ENCODE peak calls at places on chromosomes 16 and 17, in four cellular contexts. I is left lung, P is fibroblast of lung, X is dermis microvascular lymphatic vessel endothelial cell. N is an unnamed sample.

GRCh38 chr17:4967539-4968165 is at the start of gene SPAG7:
- DNase-seq in I (peak), P (peak), X (peak), N (peak)

GRCh38 chr17:73968680-73969079 is 234.8 kb upstream of the RPL38 start:
- DNase-seq in I (no peak), P (no peak), X (no peak), N (no peak)

GRCh38 chr17:46086821-46087220 is 87.8 kb downstream of the STH start:
- DNase-seq in I (no peak), P (no peak), X (no peak), N (no peak)

GRCh38 chr16:89375021-89375420 is 115.3 kb downstream of the ANKRD11 start:
- DNase-seq in I (no peak), P (no peak), X (no peak), N (no peak)

GRCh38 chr17:67390646-67391480 is 13.8 kb downstream of the PITPNC1 start:
- DNase-seq in I (peak), P (peak), X (peak), N (peak)

GRCh38 chr16:56993204-56993603 is 3.8 kb downstream of the NLRC5 start:
- DNase-seq in I (no peak), P (peak), X (no peak), N (no peak)

GRCh38 chr16:89452241-89452640 is 38.1 kb downstream of the ANKRD11 start:
- DNase-seq in I (no peak), P (no peak), X (no peak), N (no peak)

GRCh38 chr16:25140459-25140858 is 28.9 kb downstream of the LCMT1 start:
- DNase-seq in I (no peak), P (peak), X (no peak), N (peak)

GRCh38 chr16:46822270-46822669 is 8.7 kb downstream of the C16orf87 start:
- DNase-seq in I (no peak), P (peak), X (no peak), N (no peak)